ENCODE peak calls at places on chromosomes 12 and 14, in eight cellular contexts. One of them, this sample, is unnamed.

GRCh38 chr14:92108345-92109254 is 2.2 kb upstream of the ATXN3 start:
- DNase-seq in HT-29: no peak
- DNase-seq in PC-9: no peak
- DNase-seq in NCI-H2029: no peak
- DNase-seq in activated CD8-positive, alpha-beta memory T cell treated with anti-CD3 and anti-CD28 coated beads, Interleukin-2, amount 50 U/mL, for 48 hours: peak
- DNase-seq in CD8-positive, alpha-beta memory T cell: no peak
- DNase-seq in psoas muscle: no peak
- DNase-seq in occipital lobe: peak
- DNase-seq in this sample: no peak

GRCh38 chr14:91367173-91368171 is 50.1 kb downstream of the CCDC88C start:
- DNase-seq in CD8-positive, alpha-beta memory T cell: peak
- DNase-seq in occipital lobe: no peak
- DNase-seq in HT-29: peak
- DNase-seq in PC-9: peak
- DNase-seq in psoas muscle: no peak
- DNase-seq in NCI-H2029: no peak
- DNase-seq in activated CD8-positive, alpha-beta memory T cell treated with anti-CD3 and anti-CD28 coated beads, Interleukin-2, amount 50 U/mL, for 48 hours: no peak
- DNase-seq in this sample: no peak

GRCh38 chr12:93974252-93974651 is 174.1 kb upstream of the PLXNC1 start:
- DNase-seq in NCI-H2029: no peak
- DNase-seq in CD8-positive, alpha-beta memory T cell: no peak
- DNase-seq in HT-29: no peak
- DNase-seq in psoas muscle: no peak
- DNase-seq in occipital lobe: no peak
- DNase-seq in activated CD8-positive, alpha-beta memory T cell treated with anti-CD3 and anti-CD28 coated beads, Interleukin-2, amount 50 U/mL, for 48 hours: no peak
- DNase-seq in PC-9: no peak
- DNase-seq in this sample: no peak

GRCh38 chr12:132630672-132631071 is 12.1 kb downstream of the P2RX2 start:
- DNase-seq in CD8-positive, alpha-beta memory T cell: no peak
- DNase-seq in HT-29: no peak
- DNase-seq in activated CD8-positive, alpha-beta memory T cell treated with anti-CD3 and anti-CD28 coated beads, Interleukin-2, amount 50 U/mL, for 48 hours: no peak
- DNase-seq in PC-9: no peak
- DNase-seq in NCI-H2029: no peak
- DNase-seq in occipital lobe: no peak
- DNase-seq in psoas muscle: no peak
- DNase-seq in this sample: no peak

GRCh38 chr12:108633534-108634224 is at the start of gene SELPLG:
- DNase-seq in NCI-H2029: no peak
- DNase-seq in HT-29: no peak
- DNase-seq in psoas muscle: peak
- DNase-seq in occipital lobe: no peak
- DNase-seq in PC-9: no peak
- DNase-seq in CD8-positive, alpha-beta memory T cell: peak
- DNase-seq in activated CD8-positive, alpha-beta memory T cell treated with anti-CD3 and anti-CD28 coated beads, Interleukin-2, amount 50 U/mL, for 48 hours: peak
- DNase-seq in this sample: peak

GRCh38 chr12:85779768-85780167 is 56.4 kb downstream of the RASSF9 start:
- DNase-seq in CD8-positive, alpha-beta memory T cell: no peak
- DNase-seq in occipital lobe: no peak
- DNase-seq in NCI-H2029: peak
- DNase-seq in psoas muscle: no peak
- DNase-seq in HT-29: no peak
- DNase-seq in activated CD8-positive, alpha-beta memory T cell treated with anti-CD3 and anti-CD28 coated beads, Interleukin-2, amount 50 U/mL, for 48 hours: no peak
- DNase-seq in PC-9: no peak
- DNase-seq in this sample: no peak

GRCh38 chr12:27396416-27396815 is 50.1 kb upstream of the SMCO2 start:
- DNase-seq in NCI-H2029: no peak
- DNase-seq in activated CD8-positive, alpha-beta memory T cell treated with anti-CD3 and anti-CD28 coated beads, Interleukin-2, amount 50 U/mL, for 48 hours: no peak
- DNase-seq in occipital lobe: peak
- DNase-seq in PC-9: no peak
- DNase-seq in CD8-positive, alpha-beta memory T cell: no peak
- DNase-seq in psoas muscle: no peak
- DNase-seq in HT-29: no peak
- DNase-seq in this sample: no peak

GRCh38 chr12:93163260-93164036 is 214.3 kb upstream of the NUDT4 start:
- DNase-seq in activated CD8-positive, alpha-beta memory T cell treated with anti-CD3 and anti-CD28 coated beads, Interleukin-2, amount 50 U/mL, for 48 hours: no peak
- DNase-seq in occipital lobe: no peak
- DNase-seq in NCI-H2029: no peak
- DNase-seq in CD8-positive, alpha-beta memory T cell: no peak
- DNase-seq in HT-29: no peak
- DNase-seq in PC-9: no peak
- DNase-seq in psoas muscle: no peak
- DNase-seq in this sample: no peak

GRCh38 chr14:103558071-103558882 is 4.2 kb downstream of the BAG5 start:
- DNase-seq in PC-9: no peak
- DNase-seq in NCI-H2029: no peak
- DNase-seq in activated CD8-positive, alpha-beta memory T cell treated with anti-CD3 and anti-CD28 coated beads, Interleukin-2, amount 50 U/mL, for 48 hours: no peak
- DNase-seq in occipital lobe: no peak
- DNase-seq in CD8-positive, alpha-beta memory T cell: no peak
- DNase-seq in psoas muscle: no peak
- DNase-seq in HT-29: no peak
- DNase-seq in this sample: no peak

GRCh38 chr14:31159682-31160296 is 47.8 kb downstream of the HECTD1 start:
- DNase-seq in activated CD8-positive, alpha-beta memory T cell treated with anti-CD3 and anti-CD28 coated beads, Interleukin-2, amount 50 U/mL, for 48 hours: no peak
- DNase-seq in CD8-positive, alpha-beta memory T cell: no peak
- DNase-seq in HT-29: no peak
- DNase-seq in NCI-H2029: no peak
- DNase-seq in psoas muscle: no peak
- DNase-seq in PC-9: no peak
- DNase-seq in occipital lobe: no peak
- DNase-seq in this sample: no peak

GRCh38 chr14:58296731-58297130 is 1.6 kb upstream of the ARID4A start:
- DNase-seq in NCI-H2029: no peak
- DNase-seq in psoas muscle: no peak
- DNase-seq in PC-9: no peak
- DNase-seq in HT-29: no peak
- DNase-seq in CD8-positive, alpha-beta memory T cell: no peak
- DNase-seq in occipital lobe: no peak
- DNase-seq in activated CD8-positive, alpha-beta memory T cell treated with anti-CD3 and anti-CD28 coated beads, Interleukin-2, amount 50 U/mL, for 48 hours: no peak
- DNase-seq in this sample: no peak

GRCh38 chr12:130401703-130402102 is 64.0 kb downstream of the PIWIL1 start:
- DNase-seq in occipital lobe: peak
- DNase-seq in HT-29: peak
- DNase-seq in NCI-H2029: peak
- DNase-seq in activated CD8-positive, alpha-beta memory T cell treated with anti-CD3 and anti-CD28 coated beads, Interleukin-2, amount 50 U/mL, for 48 hours: no peak
- DNase-seq in CD8-positive, alpha-beta memory T cell: no peak
- DNase-seq in psoas muscle: no peak
- DNase-seq in PC-9: no peak
- DNase-seq in this sample: no peak

GRCh38 chr12:52087961-52088820 is 8.7 kb downstream of the SMIM41 start:
- DNase-seq in activated CD8-positive, alpha-beta memory T cell treated with anti-CD3 and anti-CD28 coated beads, Interleukin-2, amount 50 U/mL, for 48 hours: peak
- DNase-seq in PC-9: no peak
- DNase-seq in HT-29: no peak
- DNase-seq in psoas muscle: no peak
- DNase-seq in CD8-positive, alpha-beta memory T cell: no peak
- DNase-seq in occipital lobe: peak
- DNase-seq in NCI-H2029: no peak
- DNase-seq in this sample: no peak

This sample was measured in left lung.